ENCODE peak calls at places on chromosome 4, in six cellular contexts. Y, L, X, S, J and I are unnamed samples.

GRCh38 chr4:183659919-183660318 is 826 bp downstream of the TRAPPC11 start:
- DNase-seq in J (no peak), Y (no peak), L (no peak), X (no peak), S (no peak), I (no peak)

GRCh38 chr4:40189997-40190396 is 6.8 kb upstream of the RHOH start:
- DNase-seq in Y (no peak), L (no peak), X (no peak), J (no peak), S (no peak), I (no peak)

GRCh38 chr4:70651864-70652506 is 14.3 kb downstream of the JCHAIN start:
- DNase-seq in Y (peak), X (no peak), J (peak), S (no peak), L (peak), I (no peak)

GRCh38 chr4:103867311-103867710 is 147.5 kb upstream of the TACR3 start:
- DNase-seq in Y (no peak), S (no peak), X (no peak), J (no peak), L (peak), I (no peak)

GRCh38 chr4:159267940-159268327 is 165.1 kb downstream of the RAPGEF2 start:
- DNase-seq in J (no peak), X (no peak), L (no peak), Y (no peak), S (no peak), I (no peak)

GRCh38 chr4:13966241-13967195 is 339.0 kb upstream of the BOD1L1 start:
- DNase-seq in J (no peak), L (no peak), Y (peak), X (no peak), S (no peak), I (peak)

GRCh38 chr4:112272292-112272691 is 13.4 kb downstream of the TIFA start:
- DNase-seq in J (no peak), Y (no peak), X (no peak), S (no peak), L (no peak), I (no peak)

GRCh38 chr4:47839259-47839658 is 1.4 kb upstream of the CORIN start:
- DNase-seq in Y (no peak), J (peak), L (peak), X (peak), S (no peak), I (no peak)

GRCh38 chr4:128668566-128668965 is 140.9 kb upstream of the JADE1 start:
- DNase-seq in X (no peak), J (no peak), L (no peak), Y (no peak), S (no peak), I (no peak)

GRCh38 chr4:153684182-153685073 is at the start of gene TLR2:
- DNase-seq in L (peak), S (no peak), J (peak), Y (no peak), X (peak), I (no peak)

GRCh38 chr4:158315706-158316105 is 105.4 kb downstream of the TMEM144 start:
- DNase-seq in S (no peak), X (no peak), J (no peak), Y (no peak), L (no peak), I (no peak)

GRCh38 chr4:121656269-121656641 is 40.5 kb downstream of the ANXA5 start:
- DNase-seq in Y (peak), X (no peak), L (peak), S (no peak), J (no peak), I (peak)

GRCh38 chr4:188308142-188308541 is 168.9 kb downstream of the TRIML1 start:
- DNase-seq in Y (no peak), L (no peak), S (no peak), X (no peak), J (no peak), I (no peak)

GRCh38 chr4:2799971-2800690 is 7.2 kb downstream of the SH3BP2 start:
- DNase-seq in Y (no peak), L (no peak), S (no peak), X (no peak), J (no peak), I (no peak)

GRCh38 chr4:76434901-76435688 is at the start of gene SHROOM3:
- DNase-seq in L (peak), Y (no peak), S (no peak), J (no peak), X (no peak), I (no peak)

GRCh38 chr4:3224971-3225850 is 23.7 kb upstream of the MSANTD1 start:
- DNase-seq in J (no peak), S (no peak), X (no peak), L (no peak), Y (no peak), I (no peak)

GRCh38 chr4:1309261-1310010 is 19.7 kb downstream of the MAEA start:
- DNase-seq in S (peak), L (peak), Y (no peak), X (peak), J (peak), I (peak)

GRCh38 chr4:140395668-140396067 is 22.2 kb downstream of the SCOC start:
- DNase-seq in Y (no peak), X (no peak), S (no peak), L (no peak), J (no peak), I (no peak)

GRCh38 chr4:146371812-146372211 is 149.9 kb downstream of the SLC10A7 start:
- DNase-seq in Y (no peak), J (no peak), L (no peak), S (no peak), X (no peak), I (no peak)

GRCh38 chr4:75056277-75056676 is 123.4 kb downstream of the PARM1 start:
- DNase-seq in J (no peak), S (no peak), Y (no peak), X (no peak), L (no peak), I (no peak)

GRCh38 chr4:5693871-5694270 is 14.5 kb downstream of the EVC2 start:
- DNase-seq in S (no peak), Y (no peak), J (no peak), X (no peak), L (no peak), I (no peak)

GRCh38 chr4:128600410-128600809 is 209.1 kb upstream of the JADE1 start:
- DNase-seq in L (no peak), X (no peak), S (no peak), Y (no peak), J (no peak), I (no peak)

GRCh38 chr4:176193126-176193525 is 2.3 kb downstream of the SPATA4 start:
- DNase-seq in J (no peak), L (no peak), Y (peak), X (no peak), S (no peak), I (no peak)

GRCh38 chr4:89136525-89136924 is 25.2 kb downstream of the TIGD2 start:
- DNase-seq in L (no peak), J (no peak), S (no peak), X (no peak), Y (peak), I (no peak)

GRCh38 chr4:145170209-145170608 is 10.2 kb downstream of the OTUD4 start:
- DNase-seq in L (no peak), J (no peak), X (no peak), Y (no peak), S (no peak), I (no peak)

GRCh38 chr4:37675587-37676290 is 10.4 kb downstream of the RELL1 start:
- DNase-seq in J (peak), S (no peak), Y (no peak), X (no peak), L (no peak), I (no peak)

GRCh38 chr4:2295535-2296442 is 33.9 kb upstream of the MXD4 start:
- DNase-seq in S (no peak), Y (no peak), J (no peak), L (no peak), X (no peak), I (no peak)

GRCh38 chr4:187251896-187252295 is 528.2 kb upstream of the FAT1 start:
- DNase-seq in Y (peak), J (no peak), L (no peak), X (no peak), S (no peak), I (no peak)

GRCh38 chr4:158168606-158169005 is 4.2 kb downstream of the GASK1B start:
- DNase-seq in S (no peak), J (no peak), L (no peak), Y (no peak), X (no peak), I (no peak)

GRCh38 chr4:107689912-107690587 is 30.0 kb downstream of the PAPSS1 start:
- DNase-seq in X (no peak), L (no peak), J (no peak), S (no peak), Y (peak), I (no peak)

GRCh38 chr4:55947254-55947882 is 1.4 kb upstream of the CEP135 start:
- DNase-seq in X (no peak), J (peak), L (no peak), Y (no peak), S (no peak), I (peak)

GRCh38 chr4:57102050-57102564 is 8.1 kb downstream of the IGFBP7 start:
- DNase-seq in X (no peak), J (no peak), Y (peak), S (no peak), L (no peak), I (no peak)

GRCh38 chr4:87033902-87034301 is 99.1 kb downstream of the AFF1 start:
- DNase-seq in S (no peak), L (peak), J (no peak), X (no peak), Y (no peak), I (no peak)

GRCh38 chr4:122205687-122206086 is 53.6 kb downstream of the BLTP1 start:
- DNase-seq in J (no peak), L (no peak), X (no peak), S (no peak), Y (no peak), I (no peak)

GRCh38 chr4:74402692-74403460 is 37.9 kb downstream of the EREG start:
- DNase-seq in Y (no peak), J (peak), S (no peak), L (no peak), X (no peak), I (no peak)